ENCODE peak calls at places on chromosomes 3 and 15, in six cellular contexts. E is psoas muscle, O is hepatocyte, F is colonic mucosa, N is A549, R is neuronal stem cell. K is an unnamed sample.

GRCh38 chr15:78007965-78008886 is 69.3 kb downstream of the TBC1D2B start:
- DNase-seq in O (no peak), R (no peak), N (no peak), E (peak; percentile 96), F (peak; percentile 67), K (no peak)

GRCh38 chr3:69542265-69543079 is 156.6 kb upstream of the FRMD4B start:
- DNase-seq in E (no peak), O (peak; percentile 35), N (no peak), F (no peak), R (peak; percentile 74), K (no peak)

GRCh38 chr3:58332575-58333179 is at the start of gene PXK:
- DNase-seq in O (peak; percentile 88), F (peak; percentile 83), N (peak; percentile 42), E (peak; percentile 91), R (peak; percentile 66), K (no peak)

GRCh38 chr15:60370105-60370803 is 27.5 kb downstream of the ANXA2 start:
- DNase-seq in O (no peak), N (no peak), E (no peak), F (no peak), R (no peak), K (no peak)

GRCh38 chr3:24154003-24154695 is 209.1 kb downstream of the NR1D2 start:
- DNase-seq in E (no peak), R (no peak), O (no peak), N (no peak), F (no peak), K (no peak)

GRCh38 chr15:40743921-40744809 is 10.9 kb downstream of the RMDN3 start:
- DNase-seq in R (no peak), E (no peak), N (no peak), F (peak; percentile 22), O (peak; percentile 44), K (peak; percentile 36)

GRCh38 chr3:153785901-153786300 is 335.3 kb upstream of the ARHGEF26 start:
- DNase-seq in F (no peak), R (no peak), E (no peak), N (no peak), O (no peak), K (no peak)

GRCh38 chr3:33911525-33912322 is 113.3 kb downstream of the PDCD6IP start:
- DNase-seq in N (no peak), E (no peak), F (no peak), R (no peak), O (no peak), K (peak; percentile 60)

GRCh38 chr15:77418341-77419049 is 1.4 kb downstream of the PEAK1 start:
- DNase-seq in F (no peak), R (no peak), E (no peak), O (no peak), N (peak; percentile 21), K (no peak)

GRCh38 chr3:106540743-106541142 is 671.9 kb upstream of the CBLB start:
- DNase-seq in R (no peak), N (no peak), F (no peak), O (no peak), E (no peak), K (no peak)

GRCh38 chr3:36362973-36363372 is 17.3 kb upstream of the STAC start:
- DNase-seq in R (no peak), F (no peak), N (peak; percentile 62), E (no peak), O (peak; percentile 56), K (peak; percentile 46)

GRCh38 chr3:42655331-42655888 is 1.9 kb downstream of the ZBTB47 start:
- DNase-seq in N (no peak), F (no peak), O (no peak), R (no peak), E (peak; percentile 72), K (no peak)

GRCh38 chr3:97177242-97177641 is 362.8 kb downstream of the EPHA6 start:
- DNase-seq in F (no peak), E (no peak), R (no peak), O (no peak), N (no peak), K (no peak)
- H3K9me3 ChIP-seq in F (no peaks in the 10 kb centered on the region), E (peaks cover 8% of the 10 kb centered on the region), R (no peaks in the 10 kb centered on the region), O (peaks cover 8% of the 10 kb centered on the region), N (no peaks in the 10 kb centered on the region), K (no peaks in the 10 kb centered on the region)

GRCh38 chr3:61862614-61863289 is 301.4 kb downstream of the PTPRG start:
- DNase-seq in N (no peak), E (no peak), F (no peak), R (no peak), O (peak; percentile 18), K (no peak)
- H3K4me1 ChIP-seq in N (no peaks in the 10 kb centered on the region), E (peaks cover 29% of the 10 kb centered on the region), F (no peaks in the 10 kb centered on the region), R (peaks cover 4% of the 10 kb centered on the region), O (no peaks in the 10 kb centered on the region), K (peaks cover 2% of the 10 kb centered on the region)

GRCh38 chr3:173398111-173398479 is 551 bp downstream of the NLGN1 start:
- DNase-seq in N (no peak), F (no peak), O (no peak), E (no peak), R (no peak), K (no peak)
- H3K27ac ChIP-seq in N (no peak overlapping the region), F (peak overlapping the region; percentile 49), O (peak overlapping the region; percentile 85), E (peak overlapping the region; percentile 62), R (peak overlapping the region; percentile 92), K (no peak overlapping the region)

GRCh38 chr15:95068847-95069518 is 837.6 kb downstream of the MCTP2 start:
- DNase-seq in F (no peak), O (no peak), N (no peak), R (no peak), E (peak; percentile 61), K (no peak)
- H3K9me3 ChIP-seq in F (no peaks in the 10 kb centered on the region), O (peaks cover 3% of the 10 kb centered on the region), N (peaks cover 3% of the 10 kb centered on the region), R (no peaks in the 10 kb centered on the region), E (no peaks in the 10 kb centered on the region), K (no peaks in the 10 kb centered on the region)

GRCh38 chr3:14512944-14513332 is 27.2 kb downstream of the GRIP2 start:
- DNase-seq in R (no peak), F (no peak), E (peak; percentile 26), N (no peak), O (no peak), K (no peak)

GRCh38 chr3:14511971-14512943 is 27.9 kb downstream of the GRIP2 start:
- DNase-seq in N (no peak), E (peak; percentile 31), O (no peak), F (no peak), R (no peak), K (no peak)

GRCh38 chr3:14511623-14511965 is 28.5 kb downstream of the GRIP2 start:
- DNase-seq in F (no peak), E (no peak), R (no peak), O (no peak), N (no peak), K (no peak)

GRCh38 chr3:14514323-14514720 is 25.8 kb downstream of the GRIP2 start:
- DNase-seq in N (no peak), R (no peak), F (no peak), O (no peak), E (peak; percentile 42), K (no peak)

GRCh38 chr3:14513566-14514322 is 26.4 kb downstream of the GRIP2 start:
- DNase-seq in E (peak; percentile 28), N (no peak), O (no peak), F (no peak), R (no peak), K (no peak)
- H3K4me1 ChIP-seq in E (peaks cover 4% of the 10 kb centered on the region), N (no peaks in the 10 kb centered on the region), O (no peaks in the 10 kb centered on the region), F (no peaks in the 10 kb centered on the region), R (peaks cover 3% of the 10 kb centered on the region), K (no peaks in the 10 kb centered on the region)

DNA sequence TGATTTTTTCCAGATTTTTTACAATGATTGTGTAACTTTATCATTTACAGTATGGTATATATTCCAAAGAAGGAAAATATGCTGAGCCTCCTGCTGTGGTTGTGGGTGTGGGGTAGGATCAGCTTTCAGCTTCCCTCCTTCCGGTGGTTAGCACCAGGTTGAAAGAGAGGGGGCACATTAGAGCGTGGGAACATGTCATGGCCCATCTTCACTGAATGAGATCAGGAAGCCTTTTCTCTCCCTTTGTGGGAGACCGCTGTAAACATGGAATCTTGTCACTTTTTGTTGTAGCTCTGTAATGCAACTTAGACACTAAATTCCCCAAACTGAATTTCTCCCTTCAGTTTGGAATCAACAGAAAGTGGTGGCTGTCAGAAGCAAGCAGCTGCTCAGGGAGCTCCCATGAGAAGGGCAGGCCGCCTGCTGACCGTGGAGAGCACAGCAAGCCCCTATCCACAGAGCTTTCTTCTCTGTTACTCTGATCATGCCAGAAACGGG is 86.7 kb upstream of the LIMD1 start:
- DNase-seq in O (peak; percentile 65), R (peak; percentile 32), F (no peak), N (no peak), E (peak; percentile 73), K (no peak)
- H3K27ac ChIP-seq in O (peak overlapping the region; percentile 1), R (peak overlapping the region; percentile 70), F (no peak overlapping the region), N (no peak overlapping the region), E (no peak overlapping the region), K (no peak overlapping the region)

DNA sequence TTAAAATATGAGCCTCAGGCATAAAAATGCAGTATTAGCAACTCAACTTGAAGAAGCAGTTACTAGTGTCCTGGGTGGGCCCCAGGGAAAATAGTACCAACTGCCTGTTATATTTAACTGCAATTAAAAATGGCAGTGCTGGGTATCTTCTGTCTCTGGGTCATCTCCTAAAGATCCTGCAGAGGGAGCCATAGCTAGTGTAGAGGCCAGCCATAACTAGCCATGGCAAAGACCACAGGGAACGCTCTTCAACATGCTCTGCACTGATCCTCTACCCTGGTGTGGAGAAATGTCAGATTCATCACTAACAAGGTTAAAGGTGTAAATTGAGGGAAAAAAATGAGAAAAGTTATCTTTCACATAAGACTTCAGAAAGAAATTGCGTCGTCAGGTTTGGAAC is 181.3 kb downstream of the SNRPN start:
- DNase-seq in R (no peak), N (no peak), O (no peak), E (no peak), F (no peak), K (no peak)
- H3K9me3 ChIP-seq in R (no peaks in the 10 kb centered on the region), N (no peaks in the 10 kb centered on the region), O (no peaks in the 10 kb centered on the region), E (no peaks in the 10 kb centered on the region), F (peaks cover 5% of the 10 kb centered on the region), K (no peaks in the 10 kb centered on the region)

DNA sequence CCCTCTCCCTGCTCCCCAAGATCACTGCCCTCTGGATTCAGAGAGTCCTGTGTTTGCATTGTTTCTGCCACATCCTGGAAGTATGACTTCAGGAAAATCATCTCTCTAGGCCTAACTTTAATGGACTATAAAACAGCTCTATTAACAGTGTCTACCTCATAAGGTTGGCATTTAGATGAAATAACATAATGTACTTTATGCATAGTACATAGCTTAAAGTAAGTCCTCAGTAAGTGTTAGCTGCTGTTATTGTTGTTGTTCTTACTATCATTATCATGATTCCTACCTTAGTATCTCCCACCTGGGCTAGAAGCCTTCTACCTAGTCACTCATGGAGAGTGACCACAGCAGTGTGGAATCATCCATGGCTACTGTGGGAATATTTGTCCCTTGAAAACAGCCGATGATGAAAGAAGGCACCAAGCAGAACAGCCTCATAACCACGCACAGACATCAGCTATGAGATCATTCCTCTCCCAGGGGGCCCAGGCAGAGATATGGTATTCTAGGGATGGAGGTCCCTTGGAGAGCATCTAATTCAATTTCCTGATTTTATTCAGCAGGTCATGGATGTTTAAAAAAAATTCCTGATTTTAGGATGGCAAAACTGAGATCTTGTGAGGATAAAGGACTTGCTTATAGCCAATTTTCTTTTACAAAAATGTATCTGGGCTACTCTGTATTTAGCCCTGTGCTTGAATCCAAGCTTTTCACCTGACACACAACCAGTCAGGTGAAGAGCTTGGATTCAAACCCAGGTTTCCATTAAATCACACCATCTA is 1.9 kb downstream of the FSD2 start:
- DNase-seq in F (no peak), O (no peak), E (no peak), N (no peak), R (no peak), K (no peak)
- H3K4me1 ChIP-seq in F (no peaks in the 10 kb centered on the region), O (no peaks in the 10 kb centered on the region), E (peaks cover 69% of the 10 kb centered on the region), N (peaks cover 5% of the 10 kb centered on the region), R (no peaks in the 10 kb centered on the region), K (peaks cover 13% of the 10 kb centered on the region)